ENCODE peak calls at places on chromosomes 2 and 18, in four cellular contexts. C, O, M and N are unnamed samples.

GRCh38 chr18:23568265-23568664 is 18.0 kb downstream of the NPC1 start:
- DNase-seq in O (no peak), C (no peak), M (no peak), N (no peak)

GRCh38 chr2:130766037-130766436 is 10.7 kb downstream of the AMER3 start:
- DNase-seq in C (no peak), M (no peak), O (no peak), N (no peak)

GRCh38 chr2:212712991-212713390 is 174.4 kb upstream of the ERBB4 start:
- DNase-seq in O (no peak), C (no peak), M (no peak), N (no peak)

GRCh38 chr2:46689993-46690392 is 210.6 kb downstream of the TMEM247 start:
- DNase-seq in C (no peak), O (peak), M (no peak), N (no peak)

GRCh38 chr18:32461704-32462272 is 8.9 kb downstream of the GAREM1 start:
- DNase-seq in O (no peak), M (no peak), C (no peak), N (no peak)

GRCh38 chr2:79717364-79718007 is 204.6 kb downstream of the CTNNA2 start:
- DNase-seq in C (no peak), O (peak), M (peak), N (peak)

GRCh38 chr2:142872900-142873724 is 4.4 kb upstream of the KYNU start:
- DNase-seq in O (peak), C (no peak), M (no peak), N (peak)

GRCh38 chr2:212330263-212330662 is 208.3 kb downstream of the ERBB4 start:
- DNase-seq in C (no peak), M (no peak), O (no peak), N (no peak)

GRCh38 chr2:63658176-63658968 is 69.6 kb downstream of the MDH1 start:
- DNase-seq in C (no peak), M (no peak), O (peak), N (no peak)

GRCh38 chr18:28178720-28179119 is 1.8 kb upstream of the CDH2 start:
- DNase-seq in C (no peak), O (peak), M (no peak), N (no peak)

GRCh38 chr2:30611572-30611971 is 164.5 kb downstream of the LCLAT1 start:
- DNase-seq in C (no peak), O (peak), M (no peak), N (peak)

GRCh38 chr2:241258505-241259160 is 56.8 kb downstream of the HDLBP start:
- DNase-seq in M (no peak), C (no peak), O (peak), N (no peak)

GRCh38 chr2:100875516-100876230 is 55.7 kb downstream of the NPAS2 start:
- DNase-seq in O (no peak), M (no peak), C (no peak), N (no peak)

GRCh38 chr2:238055841-238056240 is 5.0 kb upstream of the SCLY start:
- DNase-seq in M (no peak), O (no peak), C (no peak), N (no peak)

GRCh38 chr2:172970660-172971059 is 105.0 kb upstream of the MAP3K20 start:
- DNase-seq in O (no peak), C (no peak), M (no peak), N (no peak)

GRCh38 chr18:46378864-46379207 is 274.7 kb downstream of the HAUS1 start:
- DNase-seq in O (no peak), C (no peak), M (no peak), N (no peak)

GRCh38 chr2:31384351-31384750 is 30.2 kb downstream of the XDH start:
- DNase-seq in M (no peak), C (no peak), O (peak), N (peak)

GRCh38 chr2:144111443-144111842 is 408.5 kb downstream of the ZEB2 start:
- DNase-seq in O (peak), M (no peak), C (no peak), N (peak)

GRCh38 chr18:69000366-69000765 is 202.5 kb downstream of the CCDC102B start:
- DNase-seq in O (peak), C (no peak), M (no peak), N (no peak)

GRCh38 chr18:14104906-14105748 is 27.1 kb downstream of the ZNF519 start:
- DNase-seq in O (no peak), M (peak), C (no peak), N (no peak)

GRCh38 chr2:42193722-42194187 is 24.6 kb downstream of the EML4 start:
- DNase-seq in O (peak), M (no peak), C (no peak), N (no peak)

GRCh38 chr2:42128731-42129486 is 40.2 kb upstream of the EML4 start:
- DNase-seq in C (no peak), O (peak), M (no peak), N (peak)

GRCh38 chr2:18244840-18245239 is 315.6 kb downstream of the RDH14 start:
- DNase-seq in O (no peak), C (no peak), M (no peak), N (no peak)

GRCh38 chr2:44528595-44528994 is 166.8 kb downstream of the CAMKMT start:
- DNase-seq in M (no peak), C (no peak), O (peak), N (peak)

GRCh38 chr2:70002241-70002896 is 40.9 kb upstream of the ASPRV1 start:
- DNase-seq in O (no peak), M (no peak), C (no peak), N (no peak)

GRCh38 chr2:39094717-39095363 is 26.0 kb downstream of the SOS1 start:
- DNase-seq in M (no peak), O (peak), C (no peak), N (no peak)

GRCh38 chr2:172103471-172104292 is 982 bp upstream of the DLX2 start:
- DNase-seq in O (peak), M (peak), C (peak), N (no peak)